ENCODE peak calls at places on chromosomes 4 and X, in nine cellular contexts. H, M, P, K, R, I, J, O and N are unnamed samples.

GRCh38 chrX:37594755-37595382 is 23.4 kb downstream of the LANCL3 start:
- DNase-seq in H (no peak), P (no peak), J (no peak), M (no peak), K (no peak), R (no peak), O (peak), I (no peak), N (peak)

GRCh38 chrX:19839770-19840254 is 47.6 kb downstream of the SH3KBP1 start:
- DNase-seq in O (peak), J (no peak), I (no peak), M (no peak), R (no peak), K (no peak), P (no peak), H (no peak), N (no peak)

GRCh38 chrX:37609727-37610126 is 38.3 kb downstream of the LANCL3 start:
- DNase-seq in H (no peak), R (no peak), K (no peak), P (no peak), I (no peak), O (no peak), J (no peak), M (no peak), N (no peak)

GRCh38 chr4:165540206-165540865 is 161.5 kb downstream of the CPE start:
- DNase-seq in O (no peak), K (no peak), M (no peak), R (no peak), H (no peak), J (no peak), P (no peak), I (no peak), N (no peak)

GRCh38 chrX:132488092-132488749 is 617 bp downstream of the MBNL3 start:
- DNase-seq in P (no peak), I (peak), K (no peak), J (peak), O (peak), H (no peak), R (peak), M (no peak), N (peak)

GRCh38 chr4:142353149-142353738 is 492.9 kb downstream of the INPP4B start:
- DNase-seq in J (peak), R (peak), P (no peak), O (peak), I (no peak), M (no peak), H (peak), K (peak), N (peak)

GRCh38 chrX:19576742-19577141 is 61.4 kb upstream of the MAP3K15 start:
- DNase-seq in K (no peak), P (no peak), M (no peak), H (no peak), I (no peak), O (no peak), J (no peak), R (peak), N (no peak)

GRCh38 chrX:42176790-42177189 is 253.4 kb upstream of the CASK start:
- DNase-seq in I (no peak), M (no peak), P (no peak), H (no peak), J (no peak), O (no peak), K (no peak), R (no peak), N (no peak)

GRCh38 chr4:47490550-47490949 is 5.5 kb downstream of the ATP10D start:
- DNase-seq in M (no peak), H (peak), P (no peak), R (peak), I (no peak), J (peak), K (peak), O (peak), N (peak)

GRCh38 chrX:128106630-128107029 is 54.4 kb upstream of the ACTRT1 start:
- DNase-seq in P (no peak), O (peak), J (peak), K (no peak), H (no peak), R (no peak), M (no peak), I (no peak), N (no peak)

GRCh38 chr4:169253087-169253675 is 17.6 kb downstream of the SH3RF1 start:
- DNase-seq in P (no peak), K (no peak), O (no peak), R (no peak), M (no peak), I (no peak), J (peak), H (no peak), N (no peak)

GRCh38 chr4:2337896-2338295 is 76.0 kb upstream of the MXD4 start:
- DNase-seq in J (no peak), O (no peak), K (no peak), H (no peak), R (no peak), P (no peak), I (no peak), M (no peak), N (no peak)

GRCh38 chr4:128517739-128518510 is 230.3 kb upstream of the PGRMC2 start:
- DNase-seq in O (peak), P (peak), R (peak), H (peak), J (peak), M (no peak), K (peak), I (peak), N (peak)

GRCh38 chrX:115289465-115289864 is at the start of gene LUZP4:
- DNase-seq in H (no peak), I (no peak), P (no peak), M (no peak), R (no peak), J (no peak), K (peak), O (no peak), N (no peak)

GRCh38 chr4:117621673-117622072 is 412.6 kb upstream of the NDST3 start:
- DNase-seq in P (no peak), K (no peak), O (no peak), R (no peak), H (no peak), J (no peak), I (no peak), M (no peak), N (no peak)

GRCh38 chr4:17490575-17491059 is 21.3 kb downstream of the QDPR start:
- DNase-seq in H (no peak), J (peak), O (no peak), R (no peak), P (no peak), I (no peak), K (no peak), M (no peak), N (no peak)

GRCh38 chr4:68466751-68467150 is 19.5 kb downstream of the TMPRSS11E start:
- DNase-seq in I (no peak), K (no peak), H (no peak), J (no peak), R (no peak), M (no peak), P (no peak), O (no peak), N (no peak)

GRCh38 chr4:68466185-68466584 is 18.9 kb downstream of the TMPRSS11E start:
- DNase-seq in J (no peak), I (no peak), K (no peak), H (no peak), P (no peak), M (no peak), O (no peak), R (no peak), N (no peak)

GRCh38 chr4:68461790-68462189 is 14.5 kb downstream of the TMPRSS11E start:
- DNase-seq in K (no peak), M (no peak), R (no peak), H (no peak), I (no peak), J (no peak), O (no peak), P (no peak), N (no peak)

GRCh38 chr4:68465058-68465457 is 17.8 kb downstream of the TMPRSS11E start:
- DNase-seq in R (no peak), K (no peak), O (no peak), H (no peak), P (no peak), I (no peak), J (no peak), M (no peak), N (no peak)

DNA sequence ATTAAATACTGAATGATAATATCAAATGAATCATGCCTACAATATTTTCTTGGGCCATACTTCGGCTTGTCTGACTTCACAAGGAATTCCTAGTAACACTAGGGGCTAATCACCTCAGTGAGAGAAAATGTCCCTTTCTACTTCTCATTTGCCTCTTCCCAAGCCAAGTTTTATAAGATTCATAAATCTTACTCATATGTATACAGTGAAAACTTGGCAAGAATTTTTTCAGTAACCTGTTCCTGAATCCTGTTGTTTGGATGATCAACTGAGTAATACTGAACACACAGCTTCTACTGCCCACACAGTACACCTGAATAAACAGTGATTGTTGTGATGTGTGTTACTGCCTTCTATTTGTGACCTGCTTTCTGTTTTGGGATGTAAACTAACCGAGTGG is 16.5 kb downstream of the TMPRSS11E start:
- DNase-seq in P (no peak), O (no peak), M (no peak), J (no peak), I (no peak), H (no peak), R (no peak), K (no peak), N (no peak)
- TF ChIP-seq POLR2A in P (no peak), O (no peak), M (no peak), J (no peak), I (no peak), H (no peak), R (no peak), K (no peak), N (no peak)

DNA sequence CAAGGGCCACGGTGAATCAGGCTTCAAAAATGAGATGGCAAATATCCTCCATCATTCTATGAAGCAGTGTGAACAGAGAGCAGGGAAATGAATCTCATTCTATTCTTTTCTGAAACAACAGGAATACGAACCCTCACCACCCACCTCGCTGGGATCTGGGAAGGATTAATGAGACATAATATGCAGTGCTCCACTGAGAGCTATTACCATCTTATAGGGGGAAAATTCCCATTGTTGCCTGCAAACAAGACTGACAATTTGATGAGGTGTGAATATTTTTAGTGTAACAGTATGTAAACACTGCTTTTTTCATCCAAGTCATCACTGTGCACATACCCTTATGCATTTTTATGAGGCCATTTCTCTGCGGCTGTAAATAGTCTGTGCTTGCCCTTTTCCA is 285.7 kb upstream of the CPEB2 start:
- DNase-seq in H (no peak), P (no peak), J (no peak), I (no peak), K (no peak), O (no peak), M (no peak), R (no peak), N (no peak)
- TF ChIP-seq POLR2A in H (no peak), P (no peak), J (no peak), I (no peak), K (no peak), O (no peak), M (no peak), R (no peak), N (no peak)

GRCh38 chr4:655735-656151 is 18.3 kb downstream of the ATP5ME start:
- DNase-seq in O (no peak), K (no peak), R (no peak), P (no peak), H (no peak), J (no peak), I (no peak), M (no peak), N (no peak)

GRCh38 chr4:658031-658667 is 15.9 kb downstream of the ATP5ME start:
- DNase-seq in O (no peak), H (no peak), M (no peak), I (no peak), R (no peak), J (no peak), P (no peak), K (no peak), N (no peak)

GRCh38 chr4:656651-657337 is 17.3 kb downstream of the ATP5ME start:
- DNase-seq in R (no peak), P (no peak), H (no peak), M (no peak), K (no peak), J (no peak), O (no peak), I (no peak), N (no peak)

GRCh38 chr4:658681-659667 is 15.1 kb downstream of the ATP5ME start:
- DNase-seq in P (no peak), R (no peak), M (no peak), H (no peak), J (no peak), O (no peak), I (no peak), K (no peak), N (no peak)

GRCh38 chr4:657338-658030 is 16.6 kb downstream of the ATP5ME start:
- DNase-seq in I (no peak), K (no peak), R (no peak), P (no peak), O (no peak), J (no peak), M (no peak), H (no peak), N (no peak)
- TF ChIP-seq POLR2A in I (no peak), K (no peak), R (no peak), P (no peak), O (no peak), J (no peak), M (no peak), H (no peak), N (no peak)

DNA sequence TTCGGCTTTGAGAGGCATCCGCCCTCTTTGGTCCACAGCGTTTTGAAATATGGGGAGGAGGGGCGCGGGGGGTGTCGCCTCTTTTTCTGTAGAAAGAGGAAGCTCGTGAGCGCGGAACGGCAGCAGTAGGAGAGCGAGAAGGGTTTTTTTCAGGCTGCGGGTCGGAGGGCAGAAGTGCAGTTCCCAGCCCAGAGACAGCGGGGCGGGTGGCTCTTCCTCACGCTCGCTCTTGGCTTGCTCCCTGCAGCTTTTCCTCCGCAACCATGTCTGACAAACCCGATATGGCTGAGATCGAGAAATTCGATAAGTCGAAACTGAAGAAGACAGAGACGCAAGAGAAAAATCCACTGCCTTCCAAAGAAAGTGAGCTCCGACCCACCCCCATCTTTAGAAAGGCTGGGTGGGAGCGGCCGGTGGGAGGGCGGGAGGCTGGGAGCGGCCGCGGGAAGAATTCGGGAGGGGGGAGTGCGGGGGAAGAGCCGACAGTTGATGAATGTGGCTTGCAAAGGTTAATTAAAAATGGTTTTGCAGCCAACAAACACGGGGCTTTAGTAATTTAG is 1.2 kb downstream of the TMSB4X start:
- DNase-seq in H (no peak), R (peak), K (peak), J (no peak), P (no peak), I (peak), M (no peak), O (peak), N (peak)
- TF ChIP-seq POLR2A in H (no peak), R (peak), K (no peak), J (no peak), P (no peak), I (no peak), M (peak), O (no peak), N (no peak)